ENCODE peak calls at places on chromosome 5, in ten cellular contexts. One of them, this sample, is unnamed.
A peak's percentile ranks its signal among the peaks of the same experiment; 100 is the strongest.

GRCh38 chr5:172736524-172737135 is 34.4 kb downstream of the DUSP1 start:
- DNase-seq in PC-9: no peak
- DNase-seq in MM.1S: no peak
- DNase-seq in CD8-positive, alpha-beta T cell: no peak
- DNase-seq in uterus: no peak
- DNase-seq in A549: no peak
- DNase-seq in neural progenitor cell: no peak
- DNase-seq in RWPE2: no peak
- DNase-seq in pancreas: no peak
- DNase-seq in tibial artery: no peak
- DNase-seq in this sample: no peak

GRCh38 chr5:83167506-83167905 is 90.2 kb downstream of the XRCC4 start:
- DNase-seq in uterus: no peak
- DNase-seq in RWPE2: no peak
- DNase-seq in neural progenitor cell: no peak
- DNase-seq in CD8-positive, alpha-beta T cell: no peak
- DNase-seq in tibial artery: no peak
- DNase-seq in pancreas: no peak
- DNase-seq in PC-9: no peak
- DNase-seq in A549: no peak
- DNase-seq in MM.1S: no peak
- DNase-seq in this sample: no peak

GRCh38 chr5:78958672-78959410 is 26.3 kb downstream of the ARSB start:
- DNase-seq in tibial artery: no peak
- DNase-seq in MM.1S: no peak
- DNase-seq in RWPE2: no peak
- DNase-seq in A549: no peak
- DNase-seq in CD8-positive, alpha-beta T cell: no peak
- DNase-seq in uterus: no peak
- DNase-seq in pancreas: no peak
- DNase-seq in neural progenitor cell: peak; percentile 9
- DNase-seq in PC-9: no peak
- DNase-seq in this sample: no peak

GRCh38 chr5:111070272-111071134 is 1.0 kb upstream of the TSLP start:
- DNase-seq in MM.1S: no peak
- DNase-seq in RWPE2: no peak
- DNase-seq in uterus: no peak
- DNase-seq in PC-9: no peak
- DNase-seq in CD8-positive, alpha-beta T cell: peak; percentile 10
- DNase-seq in tibial artery: peak; percentile 63
- DNase-seq in pancreas: peak; percentile 70
- DNase-seq in A549: no peak
- DNase-seq in neural progenitor cell: peak; percentile 90
- DNase-seq in this sample: peak; percentile 89

GRCh38 chr5:157708866-157709265 is 22.4 kb upstream of the THG1L start:
- DNase-seq in CD8-positive, alpha-beta T cell: no peak
- DNase-seq in pancreas: no peak
- DNase-seq in RWPE2: no peak
- DNase-seq in MM.1S: no peak
- DNase-seq in A549: no peak
- DNase-seq in neural progenitor cell: no peak
- DNase-seq in tibial artery: no peak
- DNase-seq in uterus: no peak
- DNase-seq in PC-9: no peak
- DNase-seq in this sample: no peak

GRCh38 chr5:86679529-86679928 is 61.8 kb downstream of the COX7C start:
- DNase-seq in MM.1S: peak; percentile 39
- DNase-seq in uterus: no peak
- DNase-seq in PC-9: peak; percentile 45
- DNase-seq in tibial artery: peak; percentile 68
- DNase-seq in RWPE2: no peak
- DNase-seq in pancreas: no peak
- DNase-seq in CD8-positive, alpha-beta T cell: no peak
- DNase-seq in neural progenitor cell: peak; percentile 50
- DNase-seq in A549: peak; percentile 22
- DNase-seq in this sample: no peak

GRCh38 chr5:88879724-88880123 is 3.3 kb downstream of the MEF2C start:
- DNase-seq in uterus: no peak
- DNase-seq in PC-9: no peak
- DNase-seq in tibial artery: no peak
- DNase-seq in A549: no peak
- DNase-seq in neural progenitor cell: peak; percentile 34
- DNase-seq in CD8-positive, alpha-beta T cell: no peak
- DNase-seq in MM.1S: peak; percentile 58
- DNase-seq in pancreas: no peak
- DNase-seq in RWPE2: no peak
- DNase-seq in this sample: no peak

GRCh38 chr5:122286547-122286946 is 25.5 kb upstream of the SNCAIP start:
- DNase-seq in RWPE2: no peak
- DNase-seq in pancreas: no peak
- DNase-seq in uterus: no peak
- DNase-seq in CD8-positive, alpha-beta T cell: no peak
- DNase-seq in neural progenitor cell: no peak
- DNase-seq in MM.1S: no peak
- DNase-seq in A549: no peak
- DNase-seq in tibial artery: no peak
- DNase-seq in PC-9: no peak
- DNase-seq in this sample: no peak

GRCh38 chr5:177361418-177362101 is 3.8 kb downstream of the RGS14 start:
- DNase-seq in neural progenitor cell: no peak
- DNase-seq in MM.1S: peak; percentile 46
- DNase-seq in PC-9: no peak
- DNase-seq in RWPE2: no peak
- DNase-seq in tibial artery: no peak
- DNase-seq in A549: no peak
- DNase-seq in pancreas: peak; percentile 32
- DNase-seq in CD8-positive, alpha-beta T cell: no peak
- DNase-seq in uterus: no peak
- DNase-seq in this sample: peak; percentile 46

GRCh38 chr5:177362871-177363507 is 5.3 kb downstream of the RGS14 start:
- DNase-seq in uterus: peak; percentile 60
- DNase-seq in RWPE2: peak; percentile 73
- DNase-seq in CD8-positive, alpha-beta T cell: peak; percentile 65
- DNase-seq in tibial artery: no peak
- DNase-seq in A549: peak; percentile 79
- DNase-seq in PC-9: no peak
- DNase-seq in MM.1S: peak; percentile 57
- DNase-seq in pancreas: peak; percentile 88
- DNase-seq in neural progenitor cell: peak; percentile 83
- DNase-seq in this sample: peak; percentile 90

GRCh38 chr5:177362102-177362868 is 4.6 kb downstream of the RGS14 start:
- DNase-seq in MM.1S: no peak
- DNase-seq in uterus: no peak
- DNase-seq in neural progenitor cell: no peak
- DNase-seq in pancreas: peak; percentile 59
- DNase-seq in tibial artery: no peak
- DNase-seq in PC-9: no peak
- DNase-seq in CD8-positive, alpha-beta T cell: peak; percentile 60
- DNase-seq in A549: no peak
- DNase-seq in RWPE2: no peak
- DNase-seq in this sample: peak; percentile 46

GRCh38 chr5:177364159-177364962 is 6.6 kb downstream of the RGS14 start:
- DNase-seq in uterus: no peak
- DNase-seq in PC-9: no peak
- DNase-seq in MM.1S: no peak
- DNase-seq in RWPE2: no peak
- DNase-seq in CD8-positive, alpha-beta T cell: no peak
- DNase-seq in pancreas: peak; percentile 41
- DNase-seq in tibial artery: no peak
- DNase-seq in neural progenitor cell: no peak
- DNase-seq in A549: no peak
- DNase-seq in this sample: peak; percentile 45

DNA sequence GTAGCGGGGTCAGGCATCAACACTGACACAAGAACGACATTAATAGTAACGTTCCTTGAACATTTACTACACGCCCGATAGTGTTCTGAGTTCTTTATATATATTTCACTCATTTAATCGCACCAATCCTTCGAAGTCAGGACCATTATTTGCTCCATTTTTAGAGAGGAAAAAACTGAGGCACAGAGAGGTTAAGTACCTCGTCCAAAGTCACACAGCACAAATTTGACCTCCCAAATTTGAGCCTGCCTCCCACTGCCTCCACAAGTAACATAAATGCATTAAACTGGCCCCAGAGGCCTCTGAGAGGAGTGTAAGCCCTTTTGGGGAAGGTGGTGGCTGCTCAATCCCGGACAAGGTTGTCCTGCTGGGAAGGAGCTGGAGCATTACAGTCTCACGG is 5.8 kb downstream of the RGS14 start:
- DNase-seq in neural progenitor cell: no peak
- DNase-seq in RWPE2: no peak
- DNase-seq in uterus: no peak
- DNase-seq in CD8-positive, alpha-beta T cell: no peak
- DNase-seq in MM.1S: no peak
- DNase-seq in PC-9: no peak
- DNase-seq in pancreas: peak; percentile 4
- DNase-seq in tibial artery: no peak
- DNase-seq in A549: no peak
- DNase-seq in this sample: no peak
- H3K4me1 ChIP-seq in neural progenitor cell: peaks cover 19% of the 10 kb centered on the region
- H3K4me1 ChIP-seq in RWPE2: peaks cover 11% of the 10 kb centered on the region
- H3K4me1 ChIP-seq in uterus: peaks cover 14% of the 10 kb centered on the region
- H3K4me1 ChIP-seq in CD8-positive, alpha-beta T cell: peaks cover 71% of the 10 kb centered on the region
- H3K4me1 ChIP-seq in MM.1S: peaks cover 34% of the 10 kb centered on the region
- H3K4me1 ChIP-seq in PC-9: peaks cover 4% of the 10 kb centered on the region
- H3K4me1 ChIP-seq in pancreas: peaks cover 15% of the 10 kb centered on the region
- H3K4me1 ChIP-seq in tibial artery: peaks cover 35% of the 10 kb centered on the region
- H3K4me1 ChIP-seq in A549: peaks cover 3% of the 10 kb centered on the region
- H3K4me1 ChIP-seq in this sample: peaks cover 7% of the 10 kb centered on the region

DNA sequence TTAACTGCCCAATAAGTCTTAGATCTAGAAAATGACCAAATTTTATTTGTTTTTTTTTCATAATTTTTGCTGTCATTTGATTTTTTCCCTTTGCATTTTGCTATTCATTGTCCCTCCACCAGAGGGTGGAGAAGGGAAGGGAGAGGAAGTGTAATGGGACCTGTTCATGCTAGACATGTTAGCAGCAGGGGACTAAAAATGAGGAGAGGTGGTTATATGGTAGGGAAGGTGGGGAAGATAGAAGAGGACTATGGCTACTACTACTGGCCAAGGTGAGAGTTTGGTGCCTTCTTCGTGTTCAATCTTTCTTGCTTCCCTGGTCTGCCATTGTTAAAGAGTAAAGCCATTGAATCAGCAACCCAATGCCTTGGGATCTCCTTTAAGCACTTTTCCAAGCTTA is 6.4 kb downstream of the GRIA1 start:
- DNase-seq in CD8-positive, alpha-beta T cell: no peak
- DNase-seq in neural progenitor cell: peak; percentile 39
- DNase-seq in pancreas: no peak
- DNase-seq in tibial artery: no peak
- DNase-seq in A549: no peak
- DNase-seq in MM.1S: peak; percentile 44
- DNase-seq in uterus: no peak
- DNase-seq in RWPE2: no peak
- DNase-seq in PC-9: no peak
- DNase-seq in this sample: peak; percentile 50
- H3K4me1 ChIP-seq in CD8-positive, alpha-beta T cell: no peaks in the 10 kb centered on the region
- H3K4me1 ChIP-seq in neural progenitor cell: peaks cover 2% of the 10 kb centered on the region
- H3K4me1 ChIP-seq in pancreas: no peaks in the 10 kb centered on the region
- H3K4me1 ChIP-seq in tibial artery: no peaks in the 10 kb centered on the region
- H3K4me1 ChIP-seq in A549: no peaks in the 10 kb centered on the region
- H3K4me1 ChIP-seq in MM.1S: no peaks in the 10 kb centered on the region
- H3K4me1 ChIP-seq in uterus: no peaks in the 10 kb centered on the region
- H3K4me1 ChIP-seq in RWPE2: no peaks in the 10 kb centered on the region
- H3K4me1 ChIP-seq in PC-9: no peaks in the 10 kb centered on the region
- H3K4me1 ChIP-seq in this sample: no peaks in the 10 kb centered on the region

DNA sequence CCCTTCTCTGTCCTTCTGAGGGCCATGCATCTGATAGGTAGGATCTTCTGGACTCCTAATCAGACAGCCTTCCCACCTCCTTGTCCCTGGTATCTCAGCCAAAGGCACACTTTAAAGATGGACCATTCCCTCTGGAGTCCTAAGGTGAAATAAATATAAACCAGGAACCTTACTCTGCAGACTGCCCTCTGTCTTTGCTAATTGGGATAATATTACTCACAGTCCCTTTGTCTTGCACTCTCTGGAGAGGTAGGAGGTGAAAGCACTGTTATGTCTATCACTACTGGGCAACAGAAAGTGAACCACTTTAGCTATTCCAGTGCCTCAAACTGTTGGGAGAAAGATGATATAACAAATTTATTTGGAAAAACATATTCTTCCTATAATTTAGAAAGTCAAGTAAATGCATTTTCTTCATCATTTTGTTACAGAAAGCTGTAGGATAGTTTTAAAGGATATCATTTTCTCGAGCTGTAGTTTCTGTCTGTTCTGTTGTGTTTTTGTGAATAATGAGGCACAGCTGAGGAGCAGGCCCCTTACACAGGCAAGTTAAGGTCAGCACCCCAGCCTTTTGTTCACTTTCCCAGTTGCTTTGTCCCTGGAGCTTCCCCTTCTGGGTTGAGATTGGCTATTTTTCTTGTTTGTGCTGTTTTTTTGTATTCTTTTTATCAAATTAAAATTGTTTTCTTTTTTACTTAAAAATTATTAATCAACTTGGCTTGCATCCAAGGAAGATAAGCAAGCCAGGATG is 213.6 kb upstream of the ACTBL2 start:
- DNase-seq in pancreas: no peak
- DNase-seq in RWPE2: no peak
- DNase-seq in tibial artery: no peak
- DNase-seq in PC-9: peak; percentile 26
- DNase-seq in A549: no peak
- DNase-seq in neural progenitor cell: peak; percentile 43
- DNase-seq in uterus: no peak
- DNase-seq in CD8-positive, alpha-beta T cell: no peak
- DNase-seq in MM.1S: no peak
- DNase-seq in this sample: no peak
- H3K4me1 ChIP-seq in pancreas: no peaks in the 10 kb centered on the region
- H3K4me1 ChIP-seq in RWPE2: peaks cover 42% of the 10 kb centered on the region
- H3K4me1 ChIP-seq in tibial artery: peaks cover 21% of the 10 kb centered on the region
- H3K4me1 ChIP-seq in PC-9: peaks cover 38% of the 10 kb centered on the region
- H3K4me1 ChIP-seq in A549: peaks cover 51% of the 10 kb centered on the region
- H3K4me1 ChIP-seq in neural progenitor cell: peaks cover 29% of the 10 kb centered on the region
- H3K4me1 ChIP-seq in uterus: no peaks in the 10 kb centered on the region
- H3K4me1 ChIP-seq in CD8-positive, alpha-beta T cell: no peaks in the 10 kb centered on the region
- H3K4me1 ChIP-seq in MM.1S: no peaks in the 10 kb centered on the region
- H3K4me1 ChIP-seq in this sample: peaks cover 7% of the 10 kb centered on the region

GRCh38 chr5:132389051-132389331 is 19.5 kb downstream of the SLC22A5 start:
- DNase-seq in A549: no peak
- DNase-seq in pancreas: no peak
- DNase-seq in CD8-positive, alpha-beta T cell: no peak
- DNase-seq in tibial artery: no peak
- DNase-seq in neural progenitor cell: no peak
- DNase-seq in uterus: no peak
- DNase-seq in MM.1S: no peak
- DNase-seq in PC-9: peak; percentile 38
- DNase-seq in RWPE2: no peak
- DNase-seq in this sample: no peak

GRCh38 chr5:132391247-132391646 is 21.7 kb downstream of the SLC22A5 start:
- DNase-seq in A549: no peak
- DNase-seq in CD8-positive, alpha-beta T cell: no peak
- DNase-seq in uterus: no peak
- DNase-seq in tibial artery: no peak
- DNase-seq in pancreas: no peak
- DNase-seq in RWPE2: no peak
- DNase-seq in PC-9: no peak
- DNase-seq in MM.1S: no peak
- DNase-seq in neural progenitor cell: no peak
- DNase-seq in this sample: no peak

GRCh38 chr5:132388244-132389050 is 18.9 kb downstream of the SLC22A5 start:
- DNase-seq in A549: no peak
- DNase-seq in tibial artery: no peak
- DNase-seq in RWPE2: no peak
- DNase-seq in MM.1S: peak; percentile 48
- DNase-seq in CD8-positive, alpha-beta T cell: no peak
- DNase-seq in PC-9: peak; percentile 92
- DNase-seq in uterus: peak; percentile 72
- DNase-seq in neural progenitor cell: no peak
- DNase-seq in pancreas: no peak
- DNase-seq in this sample: peak; percentile 36

GRCh38 chr5:132387649-132388117 is 18.2 kb downstream of the SLC22A5 start:
- DNase-seq in PC-9: peak; percentile 96
- DNase-seq in neural progenitor cell: no peak
- DNase-seq in pancreas: no peak
- DNase-seq in tibial artery: peak; percentile 86
- DNase-seq in uterus: peak; percentile 90
- DNase-seq in A549: peak; percentile 93
- DNase-seq in RWPE2: peak; percentile 90
- DNase-seq in CD8-positive, alpha-beta T cell: no peak
- DNase-seq in MM.1S: no peak
- DNase-seq in this sample: peak; percentile 57

DNA sequence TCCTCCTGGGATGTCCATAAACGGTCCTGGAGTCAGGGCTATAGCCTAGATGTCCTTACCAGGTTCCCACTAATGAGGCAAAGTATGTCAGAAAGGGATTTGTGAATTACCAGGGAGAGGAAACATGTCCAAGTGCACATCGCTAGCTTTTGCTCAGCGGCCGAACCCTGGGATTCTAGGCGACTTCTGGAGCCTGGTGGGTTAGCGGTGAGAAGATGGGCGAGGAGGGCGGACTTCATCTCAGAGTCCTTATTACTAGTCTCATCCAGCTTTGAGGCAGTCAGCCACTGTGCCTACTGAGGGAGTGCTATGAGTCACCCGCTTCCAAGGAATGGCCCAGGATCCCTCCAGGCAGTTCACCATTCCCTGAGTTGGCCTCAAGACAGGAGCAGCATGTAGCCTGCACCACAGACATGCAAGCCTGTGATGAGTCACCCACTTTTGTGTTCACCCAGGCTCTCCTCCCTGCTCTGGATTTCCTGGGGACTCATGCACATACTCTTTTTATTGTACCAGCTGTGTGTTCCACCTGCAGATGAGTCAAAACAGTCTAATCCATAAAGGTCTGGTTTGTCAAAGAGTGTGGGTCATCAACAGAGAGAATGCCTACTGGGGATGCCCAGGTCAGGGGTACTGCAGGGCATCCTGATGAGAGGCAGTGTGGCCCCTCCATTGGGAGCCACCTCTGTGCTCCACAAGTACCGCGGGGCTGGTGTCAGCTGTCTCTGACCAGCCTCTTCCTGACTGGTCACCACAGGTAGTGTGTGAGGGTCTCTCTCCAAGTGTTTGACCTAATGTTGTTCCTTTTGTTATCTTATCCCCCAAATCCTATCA is 20.2 kb downstream of the SLC22A5 start:
- DNase-seq in uterus: peak; percentile 89
- DNase-seq in neural progenitor cell: no peak
- DNase-seq in tibial artery: peak; percentile 88
- DNase-seq in PC-9: peak; percentile 99
- DNase-seq in A549: peak; percentile 96
- DNase-seq in CD8-positive, alpha-beta T cell: no peak
- DNase-seq in MM.1S: no peak
- DNase-seq in pancreas: no peak
- DNase-seq in RWPE2: peak; percentile 100
- DNase-seq in this sample: peak; percentile 65
- H3K4me1 ChIP-seq in uterus: peaks cover 20% of the 10 kb centered on the region
- H3K4me1 ChIP-seq in neural progenitor cell: no peaks in the 10 kb centered on the region
- H3K4me1 ChIP-seq in tibial artery: peaks cover 50% of the 10 kb centered on the region
- H3K4me1 ChIP-seq in PC-9: peaks cover 52% of the 10 kb centered on the region
- H3K4me1 ChIP-seq in A549: peaks cover 66% of the 10 kb centered on the region
- H3K4me1 ChIP-seq in CD8-positive, alpha-beta T cell: peaks cover 25% of the 10 kb centered on the region
- H3K4me1 ChIP-seq in MM.1S: peaks cover 31% of the 10 kb centered on the region
- H3K4me1 ChIP-seq in pancreas: no peaks in the 10 kb centered on the region
- H3K4me1 ChIP-seq in RWPE2: peaks cover 35% of the 10 kb centered on the region
- H3K4me1 ChIP-seq in this sample: peaks cover 18% of the 10 kb centered on the region

This sample was measured in endodermal cell.